ENCODE peak calls at places on chromosomes 1 and 21, in seven cellular contexts. One of them, this sample, is unnamed. For H3K36me3, the result is how much of the 10 kb centered on the place peaks cover.

GRCh38 chr1:241215203-241215602 is 141.8 kb downstream of the RGS7 start:
- DNase-seq in spleen: no peak
- DNase-seq in Caco-2: no peak
- DNase-seq in H1: no peak
- DNase-seq in mammary epithelial cell: no peak
- DNase-seq in CD8-positive, alpha-beta T cell: no peak
- DNase-seq in heart right ventricle: no peak
- DNase-seq in this sample: no peak

GRCh38 chr1:6753320-6754140 is 31.7 kb upstream of the CAMTA1 start:
- DNase-seq in spleen: no peak
- DNase-seq in Caco-2: no peak
- DNase-seq in H1: no peak
- DNase-seq in mammary epithelial cell: peak
- DNase-seq in CD8-positive, alpha-beta T cell: no peak
- DNase-seq in heart right ventricle: no peak
- DNase-seq in this sample: no peak

GRCh38 chr1:171940373-171940772 is 99.1 kb downstream of the DNM3 start:
- DNase-seq in spleen: no peak
- DNase-seq in Caco-2: no peak
- DNase-seq in H1: no peak
- DNase-seq in mammary epithelial cell: no peak
- DNase-seq in CD8-positive, alpha-beta T cell: no peak
- DNase-seq in heart right ventricle: no peak
- DNase-seq in this sample: no peak

GRCh38 chr1:44471911-44472439 is 66.9 kb downstream of the RNF220 start:
- DNase-seq in spleen: no peak
- DNase-seq in Caco-2: no peak
- DNase-seq in H1: no peak
- DNase-seq in mammary epithelial cell: no peak
- DNase-seq in CD8-positive, alpha-beta T cell: no peak
- DNase-seq in heart right ventricle: no peak
- DNase-seq in this sample: no peak

GRCh38 chr1:233668146-233668724 is 54.3 kb downstream of the KCNK1 start:
- DNase-seq in spleen: no peak
- DNase-seq in Caco-2: no peak
- DNase-seq in H1: no peak
- DNase-seq in mammary epithelial cell: no peak
- DNase-seq in CD8-positive, alpha-beta T cell: no peak
- DNase-seq in heart right ventricle: no peak
- DNase-seq in this sample: no peak

GRCh38 chr1:217369996-217370551 is 260.8 kb downstream of the GPATCH2 start:
- DNase-seq in spleen: no peak
- DNase-seq in Caco-2: no peak
- DNase-seq in H1: no peak
- DNase-seq in mammary epithelial cell: no peak
- DNase-seq in CD8-positive, alpha-beta T cell: no peak
- DNase-seq in heart right ventricle: no peak
- DNase-seq in this sample: no peak

GRCh38 chr1:72516264-72516663 is 233.9 kb upstream of the NEGR1 start:
- DNase-seq in spleen: no peak
- DNase-seq in Caco-2: no peak
- DNase-seq in H1: no peak
- DNase-seq in mammary epithelial cell: no peak
- DNase-seq in CD8-positive, alpha-beta T cell: no peak
- DNase-seq in heart right ventricle: no peak
- DNase-seq in this sample: no peak

GRCh38 chr21:27077501-27077900 is 110.6 kb upstream of the ADAMTS5 start:
- DNase-seq in spleen: no peak
- DNase-seq in Caco-2: no peak
- DNase-seq in H1: no peak
- DNase-seq in mammary epithelial cell: no peak
- DNase-seq in CD8-positive, alpha-beta T cell: no peak
- DNase-seq in heart right ventricle: no peak
- DNase-seq in this sample: no peak

GRCh38 chr21:35616090-35616489 is 444.2 kb downstream of the SETD4 start:
- DNase-seq in spleen: no peak
- DNase-seq in Caco-2: no peak
- DNase-seq in H1: no peak
- DNase-seq in mammary epithelial cell: peak
- DNase-seq in CD8-positive, alpha-beta T cell: no peak
- DNase-seq in heart right ventricle: no peak
- DNase-seq in this sample: peak

GRCh38 chr1:226064168-226064815 is 1.8 kb downstream of the H3-3A start:
- DNase-seq in spleen: no peak
- DNase-seq in Caco-2: peak
- DNase-seq in H1: no peak
- DNase-seq in mammary epithelial cell: peak
- DNase-seq in CD8-positive, alpha-beta T cell: no peak
- DNase-seq in heart right ventricle: no peak
- DNase-seq in this sample: no peak

GRCh38 chr1:230851291-230851691 is 17.0 kb downstream of the C1orf198 start:
- DNase-seq in spleen: no peak
- DNase-seq in Caco-2: peak
- DNase-seq in H1: no peak
- DNase-seq in mammary epithelial cell: no peak
- DNase-seq in CD8-positive, alpha-beta T cell: no peak
- DNase-seq in heart right ventricle: no peak
- DNase-seq in this sample: peak

GRCh38 chr1:111032295-111032897 is 68.7 kb upstream of the LRIF1 start:
- DNase-seq in spleen: no peak
- DNase-seq in Caco-2: no peak
- DNase-seq in H1: no peak
- DNase-seq in mammary epithelial cell: peak
- DNase-seq in CD8-positive, alpha-beta T cell: no peak
- DNase-seq in heart right ventricle: peak
- DNase-seq in this sample: no peak

GRCh38 chr21:33557447-33557846 is 14.6 kb downstream of the SON start:
- DNase-seq in spleen: no peak
- DNase-seq in Caco-2: no peak
- DNase-seq in H1: no peak
- DNase-seq in mammary epithelial cell: no peak
- DNase-seq in CD8-positive, alpha-beta T cell: no peak
- DNase-seq in heart right ventricle: no peak
- DNase-seq in this sample: no peak
- H3K36me3 ChIP-seq in spleen: half or more
- H3K36me3 ChIP-seq in Caco-2: under half
- H3K36me3 ChIP-seq in H1: half or more
- H3K36me3 ChIP-seq in mammary epithelial cell: half or more
- H3K36me3 ChIP-seq in CD8-positive, alpha-beta T cell: half or more
- H3K36me3 ChIP-seq in heart right ventricle: half or more
- H3K36me3 ChIP-seq in this sample: half or more

DNA sequence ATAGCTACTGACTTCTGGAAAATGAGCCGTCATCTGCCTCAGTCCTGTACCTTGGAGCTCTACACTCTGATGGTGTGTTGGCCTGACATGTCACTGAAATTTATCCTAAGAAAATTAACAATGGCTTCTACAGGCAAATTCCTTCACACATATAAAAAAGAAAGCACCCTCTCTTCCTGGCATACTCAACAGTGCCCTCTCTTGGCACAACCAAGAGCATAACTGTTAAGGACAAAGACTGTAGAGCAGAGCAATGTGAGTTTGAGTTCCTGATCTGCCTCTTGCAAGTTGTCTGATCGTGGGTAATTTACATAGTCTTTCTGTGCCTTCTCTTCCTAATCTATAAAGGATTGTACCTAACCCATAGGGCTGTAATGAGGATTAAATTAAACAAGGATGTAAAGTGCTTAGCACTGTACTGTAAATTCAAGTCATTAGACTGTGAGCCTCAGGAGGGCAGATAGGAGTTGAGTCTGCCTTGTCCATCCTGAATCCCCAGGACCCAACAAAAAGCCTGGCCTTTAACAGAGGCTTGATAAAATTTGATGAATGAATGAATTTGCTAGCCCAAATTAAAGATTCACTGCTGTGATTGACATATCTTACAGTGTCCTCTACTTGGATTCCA is 83.5 kb downstream of the SYF2 start:
- DNase-seq in spleen: no peak
- DNase-seq in Caco-2: no peak
- DNase-seq in H1: no peak
- DNase-seq in mammary epithelial cell: peak
- DNase-seq in CD8-positive, alpha-beta T cell: no peak
- DNase-seq in heart right ventricle: no peak
- DNase-seq in this sample: no peak
- TF ChIP-seq CTCF in spleen: peak
- TF ChIP-seq CTCF in Caco-2: peak
- TF ChIP-seq CTCF in H1: peak
- TF ChIP-seq CTCF in mammary epithelial cell: peak
- TF ChIP-seq CTCF in CD8-positive, alpha-beta T cell: peak
- TF ChIP-seq CTCF in heart right ventricle: no peak
- TF ChIP-seq CTCF in this sample: no peak

DNA sequence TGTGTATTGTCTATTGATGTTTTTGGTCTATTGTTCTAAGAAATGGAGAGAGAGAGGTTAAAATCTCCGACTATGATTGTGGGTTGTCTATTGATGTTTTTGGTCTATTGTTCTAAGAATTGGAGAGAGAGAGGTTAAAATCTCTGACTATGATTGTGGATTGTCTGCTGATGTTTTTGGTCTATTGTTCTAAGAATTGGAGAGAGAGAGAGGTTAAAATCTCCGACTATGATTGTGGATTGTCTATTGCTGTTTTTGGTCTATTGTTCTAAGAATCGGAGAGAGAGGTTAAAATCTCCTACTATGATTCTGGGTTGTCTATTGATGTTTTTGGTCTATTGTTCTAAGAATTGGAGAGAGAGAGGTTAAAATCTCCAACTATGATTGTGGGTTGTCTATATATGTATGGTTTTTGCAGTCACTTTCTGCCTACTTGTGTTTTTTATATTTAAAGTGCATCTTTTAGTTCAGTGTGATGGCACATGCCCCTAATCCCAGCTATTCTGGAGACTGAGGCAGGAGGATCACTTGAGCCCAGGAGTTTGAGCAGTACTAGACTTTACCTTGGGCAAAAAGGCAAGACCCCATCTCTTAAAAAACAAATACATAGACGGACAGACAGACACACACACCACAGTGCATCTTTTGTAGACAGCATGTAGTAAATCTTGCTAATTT is 16.2 kb downstream of the C1orf159 start:
- DNase-seq in spleen: no peak
- DNase-seq in Caco-2: no peak
- DNase-seq in H1: no peak
- DNase-seq in mammary epithelial cell: no peak
- DNase-seq in CD8-positive, alpha-beta T cell: no peak
- DNase-seq in heart right ventricle: no peak
- DNase-seq in this sample: no peak
- H3K36me3 ChIP-seq in spleen: under half
- H3K36me3 ChIP-seq in Caco-2: under half
- H3K36me3 ChIP-seq in H1: under half
- H3K36me3 ChIP-seq in mammary epithelial cell: under half
- H3K36me3 ChIP-seq in CD8-positive, alpha-beta T cell: under half
- H3K36me3 ChIP-seq in heart right ventricle: under half
- H3K36me3 ChIP-seq in this sample: under half

GRCh38 chr1:46487818-46488218 is 1.8 kb upstream of the DMBX1 start:
- DNase-seq in spleen: peak
- DNase-seq in Caco-2: no peak
- DNase-seq in H1: no peak
- DNase-seq in mammary epithelial cell: no peak
- DNase-seq in CD8-positive, alpha-beta T cell: no peak
- DNase-seq in heart right ventricle: no peak
- DNase-seq in this sample: no peak
- TF ChIP-seq CTCF in spleen: no peak
- TF ChIP-seq CTCF in Caco-2: no peak
- TF ChIP-seq CTCF in H1: peak
- TF ChIP-seq CTCF in mammary epithelial cell: peak
- TF ChIP-seq CTCF in CD8-positive, alpha-beta T cell: no peak
- TF ChIP-seq CTCF in heart right ventricle: no peak
- TF ChIP-seq CTCF in this sample: peak

This sample was measured in astrocyte.